ENCODE peak calls at places on chromosome 9, in five cellular contexts. T is colonic mucosa, H is BJ, I is GM13977, K is right atrium auricular region. Q is an unnamed sample.

GRCh38 chr9:26324787-26325186 is 567.8 kb downstream of the CAAP1 start:
- DNase-seq in H (no peak), I (no peak), K (no peak), T (no peak), Q (no peak)

GRCh38 chr9:70049236-70049635 is 5.6 kb downstream of the MAMDC2 start:
- DNase-seq in I (no peak), T (peak), K (peak), H (no peak), Q (no peak)

GRCh38 chr9:5375091-5375490 is 35.4 kb upstream of the RLN1 start:
- DNase-seq in T (no peak), H (no peak), I (no peak), K (no peak), Q (no peak)

GRCh38 chr9:136952354-136952855 is 332 bp downstream of the LCN12 start:
- DNase-seq in T (no peak), I (no peak), H (no peak), K (no peak), Q (no peak)

GRCh38 chr9:82124090-82124489 is 135.5 kb downstream of the SPATA31D1 start:
- DNase-seq in K (no peak), T (no peak), I (no peak), H (peak), Q (no peak)

GRCh38 chr9:107345327-107345726 is 62.2 kb downstream of the RAD23B start:
- DNase-seq in I (no peak), K (peak), H (no peak), T (no peak), Q (no peak)

GRCh38 chr9:135803441-135803840 is 101.5 kb downstream of the KCNT1 start:
- DNase-seq in T (no peak), I (no peak), K (no peak), H (no peak), Q (no peak)

GRCh38 chr9:84542554-84542953 is 127.0 kb upstream of the NTRK2 start:
- DNase-seq in K (no peak), T (no peak), H (no peak), I (no peak), Q (no peak)

GRCh38 chr9:129071526-129072131 is 9.3 kb upstream of the DOLPP1 start:
- DNase-seq in K (no peak), T (no peak), I (no peak), H (no peak), Q (no peak)

GRCh38 chr9:105911104-105911911 is 217.0 kb downstream of the TMEM38B start:
- DNase-seq in I (no peak), T (no peak), K (no peak), H (peak), Q (no peak)

GRCh38 chr9:72150653-72151052 is 1.4 kb downstream of the GDA start:
- DNase-seq in H (no peak), K (no peak), I (no peak), T (no peak), Q (no peak)

GRCh38 chr9:13816837-13817236 is 497.1 kb downstream of the NFIB start:
- DNase-seq in T (no peak), I (no peak), H (no peak), K (no peak), Q (no peak)

GRCh38 chr9:39108145-39108544 is 179.8 kb downstream of the CNTNAP3 start:
- DNase-seq in I (no peak), H (no peak), T (no peak), K (no peak), Q (no peak)

GRCh38 chr9:15229475-15229874 is 77.5 kb downstream of the TTC39B start:
- DNase-seq in I (no peak), K (no peak), T (no peak), H (no peak), Q (no peak)

GRCh38 chr9:97900738-97901565 is 21.3 kb downstream of the TRMO start:
- DNase-seq in K (no peak), T (no peak), I (peak), H (no peak), Q (no peak)

GRCh38 chr9:91954841-91955471 is 4.9 kb upstream of the ROR2 start:
- DNase-seq in K (no peak), I (peak), H (peak), T (peak), Q (peak)

GRCh38 chr9:75083188-75083976 is 4.6 kb downstream of the NMRK1 start:
- DNase-seq in T (peak), I (no peak), H (no peak), K (no peak), Q (no peak)

GRCh38 chr9:33166263-33167083 is 663 bp downstream of the B4GALT1 start:
- DNase-seq in H (no peak), I (no peak), T (peak), K (peak), Q (no peak)

GRCh38 chr9:36632892-36633291 is 60.2 kb downstream of the MELK start:
- DNase-seq in I (peak), H (no peak), K (no peak), T (no peak), Q (no peak)

GRCh38 chr9:137956039-137956438 is 78.5 kb downstream of the CACNA1B start:
- DNase-seq in H (no peak), I (peak), T (no peak), K (no peak), Q (no peak)

GRCh38 chr9:88680505-88681160 is 145.7 kb downstream of the NXNL2 start:
- DNase-seq in I (no peak), H (no peak), K (no peak), T (no peak), Q (no peak)

GRCh38 chr9:135216236-135216635 is 128.8 kb downstream of the OLFM1 start:
- DNase-seq in K (no peak), T (no peak), H (no peak), I (no peak), Q (no peak)

GRCh38 chr9:5425006-5425628 is 12.6 kb downstream of the PLGRKT start:
- DNase-seq in I (peak), H (no peak), K (no peak), T (no peak), Q (no peak)

GRCh38 chr9:109498195-109499060 is at the start of gene PTPN3:
- DNase-seq in I (peak), T (peak), K (no peak), H (no peak), Q (no peak)

GRCh38 chr9:136310273-136311030 is 6.6 kb upstream of the CCDC187 start:
- DNase-seq in K (no peak), I (no peak), T (no peak), H (no peak), Q (no peak)

GRCh38 chr9:18238254-18238653 is 235.7 kb upstream of the ADAMTSL1 start:
- DNase-seq in K (no peak), H (no peak), T (no peak), I (no peak), Q (no peak)

GRCh38 chr9:18235181-18235908 is 238.6 kb upstream of the ADAMTSL1 start:
- DNase-seq in K (no peak), H (no peak), T (no peak), I (no peak), Q (no peak)

GRCh38 chr9:18238752-18239151 is 235.2 kb upstream of the ADAMTSL1 start:
- DNase-seq in K (no peak), T (no peak), I (no peak), H (peak), Q (no peak)

GRCh38 chr9:18236336-18236735 is 237.6 kb upstream of the ADAMTSL1 start:
- DNase-seq in T (no peak), H (no peak), I (no peak), K (no peak), Q (no peak)

GRCh38 chr9:18237776-18238175 is 236.2 kb upstream of the ADAMTSL1 start:
- DNase-seq in H (no peak), K (no peak), I (no peak), T (no peak), Q (no peak)
- TF ChIP-seq CTCF in H (no peak), K (no peak), I (no peak), T (no peak), Q (peak)

GRCh38 chr9:131954299-131954698 is 125.4 kb downstream of the MED27 start:
- DNase-seq in K (no peak), H (no peak), T (no peak), I (peak), Q (no peak)
- TF ChIP-seq CTCF in K (peak), H (no peak), T (no peak), I (peak), Q (peak)

GRCh38 chr9:130233587-130233945 is 32.0 kb upstream of the HMCN2 start:
- DNase-seq in H (no peak), I (no peak), T (no peak), K (no peak), Q (no peak)
- TF ChIP-seq CTCF in H (no peak), I (no peak), T (no peak), K (no peak), Q (no peak)

DNA sequence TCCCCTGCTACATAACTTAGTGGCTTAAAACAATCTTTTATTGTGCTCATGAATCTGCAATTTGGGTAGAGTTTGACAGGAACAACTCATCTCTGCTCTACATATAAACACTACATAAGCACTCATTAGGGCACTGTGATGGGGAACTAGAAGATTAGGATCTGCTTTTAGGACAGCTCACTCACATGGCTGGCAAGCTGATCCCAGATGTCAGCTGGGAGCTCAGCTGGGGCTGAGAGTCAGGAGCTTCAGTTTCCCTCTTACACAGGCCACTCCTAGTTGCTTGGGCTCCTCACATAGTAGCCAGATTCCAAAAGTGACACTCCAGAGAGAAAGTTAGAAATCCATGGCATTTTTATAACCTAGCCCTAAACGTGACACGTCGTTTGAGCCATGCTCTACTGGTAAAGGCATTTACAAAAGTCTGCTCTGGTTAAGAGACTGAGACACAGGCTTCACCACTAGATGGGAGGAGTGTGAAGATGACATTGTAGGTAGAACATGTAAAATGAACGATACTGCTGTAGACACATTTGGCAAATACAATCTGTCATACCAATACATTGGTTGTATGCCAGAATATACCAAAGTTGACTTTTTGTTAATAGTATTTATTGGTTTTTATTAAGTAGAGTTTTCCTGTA is 23.6 kb downstream of the SCAI start:
- DNase-seq in I (no peak), K (no peak), T (no peak), H (peak), Q (no peak)
- TF ChIP-seq CTCF in I (peak), K (no peak), T (no peak), H (peak), Q (no peak)

GRCh38 chr9:120735009-120735408 is 20.7 kb upstream of the MEGF9 start:
- DNase-seq in H (no peak), I (no peak), K (peak), T (no peak), Q (no peak)
- TF ChIP-seq CTCF in H (no peak), I (no peak), K (no peak), T (no peak), Q (no peak)

DNA sequence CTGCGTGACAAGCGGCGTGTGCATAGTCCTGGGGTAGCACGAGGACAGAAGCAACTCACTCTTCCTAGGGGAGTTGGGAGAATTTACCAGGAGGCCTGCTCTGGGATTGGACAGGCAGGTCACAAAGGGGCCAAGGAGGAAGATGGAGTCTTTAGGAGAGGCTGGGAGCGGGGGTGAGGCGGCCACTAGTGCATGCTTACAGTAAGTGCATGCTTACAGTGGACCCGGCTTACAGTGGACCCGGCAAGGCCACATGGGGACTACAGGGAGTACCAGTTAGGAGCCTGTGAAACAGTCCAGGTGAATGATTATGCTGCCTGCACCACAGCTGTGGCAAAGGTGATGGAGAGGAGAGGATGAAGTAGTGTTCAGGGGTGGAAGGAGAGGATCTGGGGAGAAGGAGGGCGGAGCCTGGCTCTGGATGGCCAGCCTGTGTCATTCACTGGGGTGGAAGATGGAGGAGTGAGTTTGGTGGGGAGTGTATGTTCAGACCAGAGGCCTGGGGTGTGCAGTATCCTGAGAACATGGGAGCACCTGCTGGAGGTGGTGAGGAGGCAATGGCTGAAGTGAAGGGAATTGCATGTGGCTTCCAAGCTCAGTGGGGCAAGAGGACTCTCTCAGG is 78.7 kb downstream of the CRB2 start:
- DNase-seq in T (no peak), H (no peak), I (no peak), K (no peak), Q (no peak)
- TF ChIP-seq CTCF in T (no peak), H (peak), I (no peak), K (no peak), Q (peak)

GRCh38 chr9:93859431-93860215 is 95.5 kb downstream of the BARX1 start:
- DNase-seq in K (no peak), I (no peak), T (no peak), H (no peak), Q (no peak)
- TF ChIP-seq CTCF in K (no peak), I (no peak), T (no peak), H (no peak), Q (no peak)

GRCh38 chr9:96140401-96141180 is 161.4 kb downstream of the HSD17B3 start:
- DNase-seq in I (no peak), T (peak), K (no peak), H (no peak), Q (no peak)
- TF ChIP-seq CTCF in I (no peak), T (no peak), K (no peak), H (no peak), Q (no peak)

GRCh38 chr9:99954841-99955240 is 48.4 kb downstream of the STX17 start:
- DNase-seq in I (peak), T (no peak), H (no peak), K (no peak), Q (no peak)
- TF ChIP-seq CTCF in I (no peak), T (no peak), H (no peak), K (no peak), Q (no peak)

Q was measured in progenitor cell of endocrine pancreas.